ENCODE peak calls at places on chromosomes 1 and 21, in eight cellular contexts. One of them, this sample, is unnamed.

GRCh38 chr1:44801491-44802305 is 1.5 kb downstream of the PLK3 start:
- DNase-seq in prostate gland: no peak
- DNase-seq in sigmoid colon: peak
- DNase-seq in spleen: peak
- DNase-seq in vagina: peak
- DNase-seq in endothelial cell of umbilical vein: peak
- DNase-seq in GM12878: no peak
- DNase-seq in H1: no peak
- DNase-seq in this sample: no peak

GRCh38 chr21:36320421-36321324 is 676 bp downstream of the MORC3 start:
- DNase-seq in prostate gland: peak
- DNase-seq in sigmoid colon: peak
- DNase-seq in spleen: peak
- DNase-seq in vagina: peak
- DNase-seq in endothelial cell of umbilical vein: peak
- DNase-seq in GM12878: peak
- DNase-seq in H1: no peak
- DNase-seq in this sample: peak

GRCh38 chr1:157978547-157979403 is 14.7 kb upstream of the KIRREL1 start:
- DNase-seq in prostate gland: no peak
- DNase-seq in sigmoid colon: no peak
- DNase-seq in spleen: no peak
- DNase-seq in vagina: no peak
- DNase-seq in endothelial cell of umbilical vein: no peak
- DNase-seq in GM12878: no peak
- DNase-seq in H1: no peak
- DNase-seq in this sample: no peak

GRCh38 chr1:29441916-29442668 is 205.8 kb downstream of the PTPRU start:
- DNase-seq in prostate gland: no peak
- DNase-seq in sigmoid colon: no peak
- DNase-seq in spleen: no peak
- DNase-seq in vagina: no peak
- DNase-seq in endothelial cell of umbilical vein: no peak
- DNase-seq in GM12878: no peak
- DNase-seq in H1: no peak
- DNase-seq in this sample: no peak

GRCh38 chr1:200530551-200531261 is 89.8 kb downstream of the KIF14 start:
- DNase-seq in prostate gland: no peak
- DNase-seq in sigmoid colon: no peak
- DNase-seq in spleen: peak
- DNase-seq in vagina: no peak
- DNase-seq in endothelial cell of umbilical vein: no peak
- DNase-seq in GM12878: no peak
- DNase-seq in H1: no peak
- DNase-seq in this sample: no peak

GRCh38 chr21:26850116-26850643 is 5.0 kb upstream of the ADAMTS1 start:
- DNase-seq in prostate gland: no peak
- DNase-seq in sigmoid colon: no peak
- DNase-seq in spleen: no peak
- DNase-seq in vagina: no peak
- DNase-seq in endothelial cell of umbilical vein: peak
- DNase-seq in GM12878: peak
- DNase-seq in H1: no peak
- DNase-seq in this sample: no peak

GRCh38 chr1:244801246-244801645 is 34.2 kb upstream of the COX20 start:
- DNase-seq in prostate gland: peak
- DNase-seq in sigmoid colon: no peak
- DNase-seq in spleen: peak
- DNase-seq in vagina: no peak
- DNase-seq in endothelial cell of umbilical vein: peak
- DNase-seq in GM12878: no peak
- DNase-seq in H1: no peak
- DNase-seq in this sample: no peak

GRCh38 chr1:2275796-2276536 is 47.8 kb downstream of the SKI start:
- DNase-seq in prostate gland: peak
- DNase-seq in sigmoid colon: no peak
- DNase-seq in spleen: no peak
- DNase-seq in vagina: no peak
- DNase-seq in endothelial cell of umbilical vein: no peak
- DNase-seq in GM12878: no peak
- DNase-seq in H1: no peak
- DNase-seq in this sample: no peak

GRCh38 chr1:42006836-42007235 is 88.1 kb upstream of the HIVEP3 start:
- DNase-seq in prostate gland: no peak
- DNase-seq in sigmoid colon: no peak
- DNase-seq in spleen: no peak
- DNase-seq in vagina: no peak
- DNase-seq in endothelial cell of umbilical vein: no peak
- DNase-seq in GM12878: no peak
- DNase-seq in H1: no peak
- DNase-seq in this sample: no peak

GRCh38 chr1:86441581-86441980 is 17.6 kb downstream of the CLCA2 start:
- DNase-seq in prostate gland: no peak
- DNase-seq in sigmoid colon: no peak
- DNase-seq in spleen: no peak
- DNase-seq in vagina: no peak
- DNase-seq in endothelial cell of umbilical vein: no peak
- DNase-seq in GM12878: no peak
- DNase-seq in H1: no peak
- DNase-seq in this sample: no peak

GRCh38 chr1:119253366-119253765 is 112.9 kb upstream of the WARS2 start:
- DNase-seq in prostate gland: no peak
- DNase-seq in sigmoid colon: no peak
- DNase-seq in spleen: no peak
- DNase-seq in vagina: no peak
- DNase-seq in endothelial cell of umbilical vein: no peak
- DNase-seq in GM12878: no peak
- DNase-seq in H1: no peak
- DNase-seq in this sample: no peak

GRCh38 chr1:34985063-34985770 is at the start of gene TMEM35B:
- DNase-seq in prostate gland: peak
- DNase-seq in sigmoid colon: peak
- DNase-seq in spleen: peak
- DNase-seq in vagina: no peak
- DNase-seq in endothelial cell of umbilical vein: peak
- DNase-seq in GM12878: no peak
- DNase-seq in H1: no peak
- DNase-seq in this sample: peak

GRCh38 chr1:89791064-89791721 is 29.6 kb upstream of the LRRC8D start:
- DNase-seq in prostate gland: no peak
- DNase-seq in sigmoid colon: no peak
- DNase-seq in spleen: no peak
- DNase-seq in vagina: no peak
- DNase-seq in endothelial cell of umbilical vein: no peak
- DNase-seq in GM12878: no peak
- DNase-seq in H1: no peak
- DNase-seq in this sample: no peak

GRCh38 chr1:91913018-91913417 is 27.1 kb upstream of the TGFBR3 start:
- DNase-seq in prostate gland: no peak
- DNase-seq in sigmoid colon: no peak
- DNase-seq in spleen: no peak
- DNase-seq in vagina: no peak
- DNase-seq in endothelial cell of umbilical vein: peak
- DNase-seq in GM12878: no peak
- DNase-seq in H1: no peak
- DNase-seq in this sample: no peak

GRCh38 chr1:9842781-9843575 is 19.2 kb upstream of the CLSTN1 start:
- DNase-seq in prostate gland: peak
- DNase-seq in sigmoid colon: no peak
- DNase-seq in spleen: peak
- DNase-seq in vagina: peak
- DNase-seq in endothelial cell of umbilical vein: no peak
- DNase-seq in GM12878: no peak
- DNase-seq in H1: no peak
- DNase-seq in this sample: no peak

GRCh38 chr21:8997011-8997440 is 1524.4 kb upstream of the TPTE start:
- DNase-seq in prostate gland: no peak
- DNase-seq in sigmoid colon: no peak
- DNase-seq in spleen: no peak
- DNase-seq in vagina: no peak
- DNase-seq in endothelial cell of umbilical vein: no peak
- DNase-seq in GM12878: no peak
- DNase-seq in H1: no peak
- DNase-seq in this sample: no peak

GRCh38 chr1:44721521-44722361 is 9.2 kb downstream of the RNU5D-1 start:
- DNase-seq in prostate gland: no peak
- DNase-seq in sigmoid colon: peak
- DNase-seq in spleen: peak
- DNase-seq in vagina: no peak
- DNase-seq in endothelial cell of umbilical vein: no peak
- DNase-seq in GM12878: peak
- DNase-seq in H1: no peak
- DNase-seq in this sample: no peak

GRCh38 chr1:206664740-206665139 is 20.0 kb upstream of the MAPKAPK2 start:
- DNase-seq in prostate gland: no peak
- DNase-seq in sigmoid colon: no peak
- DNase-seq in spleen: no peak
- DNase-seq in vagina: no peak
- DNase-seq in endothelial cell of umbilical vein: no peak
- DNase-seq in GM12878: no peak
- DNase-seq in H1: no peak
- DNase-seq in this sample: no peak

DNA sequence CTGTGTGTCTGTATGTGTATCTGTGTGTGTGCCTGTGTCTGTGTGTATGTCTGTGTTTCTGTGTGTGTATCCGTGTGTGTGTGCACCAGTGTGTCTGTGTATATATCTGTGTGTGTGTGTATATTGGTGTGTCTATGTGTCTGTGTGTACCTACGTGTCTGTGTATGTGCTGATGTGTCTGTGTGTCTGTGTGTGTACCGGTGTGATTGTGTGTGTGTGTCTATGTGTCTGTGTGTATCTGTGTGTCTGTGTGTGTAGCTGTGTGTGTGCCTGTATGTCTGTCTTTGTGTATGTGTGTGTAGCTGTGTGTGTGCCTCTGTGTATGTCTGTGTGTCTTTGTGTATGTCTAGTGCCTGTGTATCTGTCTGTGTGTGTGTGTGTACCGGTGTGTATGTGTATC is 32.0 kb downstream of the CAMK2N1 start:
- DNase-seq in prostate gland: no peak
- DNase-seq in sigmoid colon: no peak
- DNase-seq in spleen: peak
- DNase-seq in vagina: no peak
- DNase-seq in endothelial cell of umbilical vein: no peak
- DNase-seq in GM12878: no peak
- DNase-seq in H1: no peak
- DNase-seq in this sample: no peak
- TF ChIP-seq POLR2AphosphoS5 in prostate gland: no peak
- TF ChIP-seq POLR2AphosphoS5 in sigmoid colon: no peak
- TF ChIP-seq POLR2AphosphoS5 in spleen: no peak
- TF ChIP-seq POLR2AphosphoS5 in vagina: no peak
- TF ChIP-seq POLR2AphosphoS5 in endothelial cell of umbilical vein: no peak
- TF ChIP-seq POLR2AphosphoS5 in GM12878: no peak
- TF ChIP-seq POLR2AphosphoS5 in H1: no peak
- TF ChIP-seq POLR2AphosphoS5 in this sample: no peak

DNA sequence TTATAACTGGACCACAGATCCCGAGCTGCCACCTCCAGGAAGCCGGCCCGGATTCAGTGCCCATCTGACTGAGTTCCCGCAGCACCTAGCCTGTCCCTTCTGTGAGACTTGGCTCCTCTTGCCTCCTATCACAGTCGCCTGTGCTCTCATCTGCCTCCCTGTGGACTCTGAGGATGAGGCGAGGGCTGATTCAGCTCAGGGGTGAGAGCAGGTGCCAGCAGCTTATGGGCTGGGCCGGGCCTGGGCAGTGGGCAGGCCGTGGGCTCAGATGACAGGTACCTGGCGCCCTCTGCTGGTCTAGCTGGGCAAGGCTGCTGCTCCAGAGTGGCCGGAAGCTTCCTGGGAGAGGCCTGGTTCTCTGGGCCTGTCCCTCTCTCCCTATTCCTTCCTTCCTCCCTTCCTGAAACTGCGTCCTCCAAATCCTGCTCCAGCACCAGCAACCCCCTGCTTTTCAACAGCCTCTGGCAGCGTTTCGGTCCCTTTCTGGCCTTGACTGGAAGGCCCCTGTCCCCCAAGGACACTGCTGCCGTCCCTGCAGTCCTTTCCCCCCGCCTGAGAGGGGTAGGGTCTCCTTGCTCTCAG is 17.3 kb upstream of the PCSK9 start:
- DNase-seq in prostate gland: peak
- DNase-seq in sigmoid colon: peak
- DNase-seq in spleen: peak
- DNase-seq in vagina: no peak
- DNase-seq in endothelial cell of umbilical vein: peak
- DNase-seq in GM12878: peak
- DNase-seq in H1: peak
- DNase-seq in this sample: no peak
- TF ChIP-seq POLR2A in prostate gland: no peak
- TF ChIP-seq POLR2A in sigmoid colon: no peak
- TF ChIP-seq POLR2A in spleen: no peak
- TF ChIP-seq POLR2A in vagina: no peak
- TF ChIP-seq POLR2A in endothelial cell of umbilical vein: no peak
- TF ChIP-seq POLR2A in GM12878: no peak
- TF ChIP-seq POLR2A in H1: no peak
- TF ChIP-seq POLR2A in this sample: no peak

GRCh38 chr1:168082008-168082876 is 54.5 kb downstream of the GPR161 start:
- DNase-seq in prostate gland: peak
- DNase-seq in sigmoid colon: peak
- DNase-seq in spleen: peak
- DNase-seq in vagina: peak
- DNase-seq in endothelial cell of umbilical vein: peak
- DNase-seq in GM12878: peak
- DNase-seq in H1: peak
- DNase-seq in this sample: no peak
- TF ChIP-seq POLR2AphosphoS5 in prostate gland: peak
- TF ChIP-seq POLR2AphosphoS5 in sigmoid colon: no peak
- TF ChIP-seq POLR2AphosphoS5 in spleen: no peak
- TF ChIP-seq POLR2AphosphoS5 in vagina: no peak
- TF ChIP-seq POLR2AphosphoS5 in endothelial cell of umbilical vein: peak
- TF ChIP-seq POLR2AphosphoS5 in GM12878: no peak
- TF ChIP-seq POLR2AphosphoS5 in H1: no peak
- TF ChIP-seq POLR2AphosphoS5 in this sample: no peak

GRCh38 chr1:154978360-154978759 is 3.9 kb downstream of the CKS1B start:
- DNase-seq in prostate gland: no peak
- DNase-seq in sigmoid colon: no peak
- DNase-seq in spleen: no peak
- DNase-seq in vagina: no peak
- DNase-seq in endothelial cell of umbilical vein: no peak
- DNase-seq in GM12878: no peak
- DNase-seq in H1: no peak
- DNase-seq in this sample: no peak

GRCh38 chr1:154974086-154974807 is at the start of gene CKS1B:
- DNase-seq in prostate gland: peak
- DNase-seq in sigmoid colon: peak
- DNase-seq in spleen: peak
- DNase-seq in vagina: peak
- DNase-seq in endothelial cell of umbilical vein: peak
- DNase-seq in GM12878: peak
- DNase-seq in H1: peak
- DNase-seq in this sample: peak

GRCh38 chr1:154973344-154974085 is 966 bp upstream of the CKS1B start:
- DNase-seq in prostate gland: peak
- DNase-seq in sigmoid colon: peak
- DNase-seq in spleen: peak
- DNase-seq in vagina: peak
- DNase-seq in endothelial cell of umbilical vein: peak
- DNase-seq in GM12878: peak
- DNase-seq in H1: peak
- DNase-seq in this sample: peak

GRCh38 chr1:154974808-154975408 is 427 bp downstream of the CKS1B start:
- DNase-seq in prostate gland: peak
- DNase-seq in sigmoid colon: peak
- DNase-seq in spleen: peak
- DNase-seq in vagina: no peak
- DNase-seq in endothelial cell of umbilical vein: peak
- DNase-seq in GM12878: peak
- DNase-seq in H1: peak
- DNase-seq in this sample: peak

GRCh38 chr1:154975409-154976205 is 1.1 kb downstream of the CKS1B start:
- DNase-seq in prostate gland: peak
- DNase-seq in sigmoid colon: peak
- DNase-seq in spleen: peak
- DNase-seq in vagina: no peak
- DNase-seq in endothelial cell of umbilical vein: peak
- DNase-seq in GM12878: peak
- DNase-seq in H1: no peak
- DNase-seq in this sample: peak
- TF ChIP-seq POLR2A in prostate gland: no peak
- TF ChIP-seq POLR2A in sigmoid colon: no peak
- TF ChIP-seq POLR2A in spleen: no peak
- TF ChIP-seq POLR2A in vagina: no peak
- TF ChIP-seq POLR2A in endothelial cell of umbilical vein: peak
- TF ChIP-seq POLR2A in GM12878: peak
- TF ChIP-seq POLR2A in H1: no peak
- TF ChIP-seq POLR2A in this sample: no peak